ENCODE peak calls at places on chromosomes 11 and 22, in nine cellular contexts. One of them, this sample, is unnamed.

GRCh38 chr11:125980421-125980820 is 34.6 kb downstream of the VSIG10L2 start:
- DNase-seq in AG09309: no peak
- DNase-seq in AG04449: no peak
- DNase-seq in GM13977: no peak
- DNase-seq in spleen: no peak
- DNase-seq in pancreas: no peak
- DNase-seq in body of pancreas: no peak
- DNase-seq in HFFc6: no peak
- DNase-seq in AG04450: no peak
- DNase-seq in this sample: no peak

GRCh38 chr11:2462986-2463765 is 18.4 kb downstream of the KCNQ1 start:
- DNase-seq in AG09309: no peak
- DNase-seq in HFFc6: no peak
- DNase-seq in body of pancreas: peak; percentile 97
- DNase-seq in AG04450: no peak
- DNase-seq in GM13977: no peak
- DNase-seq in spleen: peak; percentile 90
- DNase-seq in pancreas: peak; percentile 94
- DNase-seq in AG04449: no peak
- DNase-seq in this sample: no peak

GRCh38 chr11:83159901-83160865 is 3.3 kb downstream of the PCF11 start:
- DNase-seq in pancreas: no peak
- DNase-seq in GM13977: no peak
- DNase-seq in body of pancreas: peak; percentile 56
- DNase-seq in HFFc6: peak; percentile 22
- DNase-seq in AG04450: no peak
- DNase-seq in AG04449: no peak
- DNase-seq in spleen: peak; percentile 17
- DNase-seq in AG09309: no peak
- DNase-seq in this sample: peak; percentile 38

GRCh38 chr22:50599816-50600454 is 658 bp upstream of the MAPK8IP2 start:
- DNase-seq in AG04450: no peak
- DNase-seq in HFFc6: no peak
- DNase-seq in GM13977: peak; percentile 89
- DNase-seq in AG09309: no peak
- DNase-seq in AG04449: no peak
- DNase-seq in body of pancreas: peak; percentile 66
- DNase-seq in spleen: peak; percentile 85
- DNase-seq in pancreas: peak; percentile 86
- DNase-seq in this sample: peak; percentile 24

GRCh38 chr22:50084570-50084969 is 656 bp downstream of the MLC1 start:
- DNase-seq in spleen: peak; percentile 77
- DNase-seq in GM13977: no peak
- DNase-seq in AG04449: no peak
- DNase-seq in AG09309: no peak
- DNase-seq in pancreas: no peak
- DNase-seq in AG04450: no peak
- DNase-seq in body of pancreas: no peak
- DNase-seq in HFFc6: no peak
- DNase-seq in this sample: no peak

GRCh38 chr11:116823031-116823843 is at the start of gene APOA4:
- DNase-seq in GM13977: no peak
- DNase-seq in AG04450: no peak
- DNase-seq in AG04449: no peak
- DNase-seq in body of pancreas: no peak
- DNase-seq in pancreas: no peak
- DNase-seq in spleen: no peak
- DNase-seq in HFFc6: no peak
- DNase-seq in AG09309: no peak
- DNase-seq in this sample: no peak

GRCh38 chr22:26849575-26849974 is 192.2 kb downstream of the MIAT start:
- DNase-seq in AG04449: no peak
- DNase-seq in HFFc6: no peak
- DNase-seq in AG09309: no peak
- DNase-seq in body of pancreas: no peak
- DNase-seq in GM13977: no peak
- DNase-seq in AG04450: no peak
- DNase-seq in pancreas: no peak
- DNase-seq in spleen: no peak
- DNase-seq in this sample: no peak

GRCh38 chr11:128848815-128849455 is 18.2 kb downstream of the KCNJ1 start:
- DNase-seq in HFFc6: no peak
- DNase-seq in AG04449: no peak
- DNase-seq in GM13977: peak; percentile 70
- DNase-seq in spleen: peak; percentile 93
- DNase-seq in pancreas: peak; percentile 85
- DNase-seq in AG09309: no peak
- DNase-seq in body of pancreas: peak; percentile 75
- DNase-seq in AG04450: no peak
- DNase-seq in this sample: peak; percentile 71

GRCh38 chr11:61294717-61295595 is at the start of gene VWCE:
- DNase-seq in GM13977: peak; percentile 96
- DNase-seq in spleen: peak; percentile 92
- DNase-seq in AG04449: no peak
- DNase-seq in HFFc6: peak; percentile 25
- DNase-seq in body of pancreas: peak; percentile 67
- DNase-seq in AG04450: no peak
- DNase-seq in pancreas: peak; percentile 83
- DNase-seq in AG09309: no peak
- DNase-seq in this sample: peak; percentile 90

GRCh38 chr11:85809881-85810280 is 1.1 kb downstream of the SYTL2 start:
- DNase-seq in spleen: no peak
- DNase-seq in GM13977: no peak
- DNase-seq in AG09309: no peak
- DNase-seq in AG04449: no peak
- DNase-seq in body of pancreas: no peak
- DNase-seq in HFFc6: peak; percentile 29
- DNase-seq in pancreas: no peak
- DNase-seq in AG04450: no peak
- DNase-seq in this sample: no peak

GRCh38 chr11:128796275-128796674 is 70.8 kb downstream of the KCNJ1 start:
- DNase-seq in GM13977: peak; percentile 80
- DNase-seq in pancreas: no peak
- DNase-seq in spleen: no peak
- DNase-seq in HFFc6: peak; percentile 70
- DNase-seq in AG09309: no peak
- DNase-seq in body of pancreas: no peak
- DNase-seq in AG04450: no peak
- DNase-seq in AG04449: peak; percentile 54
- DNase-seq in this sample: peak; percentile 80

GRCh38 chr11:121936375-121936774 is 179.6 kb downstream of the BLID start:
- DNase-seq in AG09309: no peak
- DNase-seq in pancreas: no peak
- DNase-seq in AG04450: no peak
- DNase-seq in GM13977: no peak
- DNase-seq in AG04449: no peak
- DNase-seq in spleen: no peak
- DNase-seq in body of pancreas: no peak
- DNase-seq in HFFc6: peak; percentile 3
- DNase-seq in this sample: no peak

GRCh38 chr11:30381879-30382278 is 59.0 kb downstream of the ARL14EP start:
- DNase-seq in AG04449: no peak
- DNase-seq in AG04450: no peak
- DNase-seq in pancreas: no peak
- DNase-seq in GM13977: no peak
- DNase-seq in AG09309: no peak
- DNase-seq in spleen: no peak
- DNase-seq in HFFc6: no peak
- DNase-seq in body of pancreas: no peak
- DNase-seq in this sample: no peak

GRCh38 chr11:44598831-44599230 is 33.4 kb downstream of the CD82 start:
- DNase-seq in pancreas: no peak
- DNase-seq in AG09309: no peak
- DNase-seq in AG04450: no peak
- DNase-seq in spleen: no peak
- DNase-seq in AG04449: no peak
- DNase-seq in GM13977: no peak
- DNase-seq in HFFc6: no peak
- DNase-seq in body of pancreas: no peak
- DNase-seq in this sample: no peak

GRCh38 chr22:22533863-22534262 is 13.8 kb upstream of the ZNF280A start:
- DNase-seq in HFFc6: no peak
- DNase-seq in pancreas: no peak
- DNase-seq in GM13977: no peak
- DNase-seq in body of pancreas: no peak
- DNase-seq in AG04449: no peak
- DNase-seq in AG09309: no peak
- DNase-seq in spleen: no peak
- DNase-seq in AG04450: no peak
- DNase-seq in this sample: no peak

GRCh38 chr11:10930961-10931760 is 73.3 kb upstream of the ZBED5 start:
- DNase-seq in HFFc6: peak; percentile 44
- DNase-seq in AG09309: no peak
- DNase-seq in body of pancreas: peak; percentile 67
- DNase-seq in spleen: peak; percentile 85
- DNase-seq in GM13977: peak; percentile 56
- DNase-seq in AG04450: peak; percentile 49
- DNase-seq in AG04449: no peak
- DNase-seq in pancreas: peak; percentile 80
- DNase-seq in this sample: no peak

GRCh38 chr11:10932976-10933375 is 75.1 kb upstream of the ZBED5 start:
- DNase-seq in HFFc6: no peak
- DNase-seq in pancreas: no peak
- DNase-seq in body of pancreas: no peak
- DNase-seq in spleen: no peak
- DNase-seq in AG09309: no peak
- DNase-seq in AG04450: no peak
- DNase-seq in AG04449: no peak
- DNase-seq in GM13977: no peak
- DNase-seq in this sample: no peak

GRCh38 chr11:10931761-10932700 is 74.2 kb upstream of the ZBED5 start:
- DNase-seq in body of pancreas: no peak
- DNase-seq in pancreas: peak; percentile 59
- DNase-seq in HFFc6: no peak
- DNase-seq in AG04449: no peak
- DNase-seq in AG04450: no peak
- DNase-seq in GM13977: peak; percentile 41
- DNase-seq in spleen: no peak
- DNase-seq in AG09309: no peak
- DNase-seq in this sample: no peak

GRCh38 chr11:10927533-10927932 is 69.7 kb upstream of the ZBED5 start:
- DNase-seq in pancreas: no peak
- DNase-seq in spleen: no peak
- DNase-seq in GM13977: no peak
- DNase-seq in HFFc6: no peak
- DNase-seq in AG04450: no peak
- DNase-seq in AG09309: no peak
- DNase-seq in AG04449: no peak
- DNase-seq in body of pancreas: no peak
- DNase-seq in this sample: no peak

DNA sequence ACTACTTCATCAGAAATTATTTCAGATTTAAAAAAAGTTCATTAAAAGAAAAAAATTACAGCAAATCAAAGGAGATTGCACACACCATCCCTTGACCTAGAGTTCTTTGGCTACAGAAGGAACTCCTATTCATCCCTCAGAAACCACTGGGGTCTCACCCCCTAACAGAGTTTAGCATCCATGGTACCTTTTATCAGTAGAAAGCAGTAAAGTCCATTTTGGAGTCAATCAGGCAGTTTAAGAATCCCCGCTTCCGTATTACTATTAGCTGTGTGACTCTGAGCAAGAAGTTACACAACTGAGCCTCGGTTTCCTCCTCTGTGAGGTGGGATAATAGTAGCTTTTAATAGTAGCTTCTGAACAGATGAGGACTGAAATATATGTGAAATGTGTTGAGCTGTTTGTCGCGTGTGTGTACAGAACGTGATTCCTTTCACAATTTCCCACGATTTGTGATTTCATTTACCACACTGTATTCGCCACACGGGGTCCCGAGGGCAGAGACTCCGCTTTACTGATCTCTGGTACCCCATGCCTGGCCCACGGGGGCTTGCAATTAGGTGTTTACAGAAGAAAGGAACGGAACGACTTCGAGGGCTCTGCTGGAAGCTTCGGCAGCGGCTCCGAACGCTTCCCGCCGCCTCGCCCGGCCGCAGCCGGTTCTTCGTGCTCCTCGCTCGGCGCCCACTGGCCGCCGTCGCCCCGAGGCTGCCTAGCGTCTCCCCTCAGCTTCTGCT is 72.5 kb upstream of the ZBED5 start:
- DNase-seq in AG04449: no peak
- DNase-seq in spleen: no peak
- DNase-seq in GM13977: peak; percentile 36
- DNase-seq in body of pancreas: peak; percentile 22
- DNase-seq in AG04450: no peak
- DNase-seq in HFFc6: no peak
- DNase-seq in pancreas: no peak
- DNase-seq in AG09309: no peak
- DNase-seq in this sample: no peak
- TF ChIP-seq CTCF in AG04449: no peak
- TF ChIP-seq CTCF in spleen: no peak
- TF ChIP-seq CTCF in GM13977: no peak
- TF ChIP-seq CTCF in body of pancreas: no peak
- TF ChIP-seq CTCF in AG04450: peak; percentile 17
- TF ChIP-seq CTCF in HFFc6: peak; percentile 33
- TF ChIP-seq CTCF in pancreas: no peak
- TF ChIP-seq CTCF in AG09309: no peak
- TF ChIP-seq CTCF in this sample: no peak

DNA sequence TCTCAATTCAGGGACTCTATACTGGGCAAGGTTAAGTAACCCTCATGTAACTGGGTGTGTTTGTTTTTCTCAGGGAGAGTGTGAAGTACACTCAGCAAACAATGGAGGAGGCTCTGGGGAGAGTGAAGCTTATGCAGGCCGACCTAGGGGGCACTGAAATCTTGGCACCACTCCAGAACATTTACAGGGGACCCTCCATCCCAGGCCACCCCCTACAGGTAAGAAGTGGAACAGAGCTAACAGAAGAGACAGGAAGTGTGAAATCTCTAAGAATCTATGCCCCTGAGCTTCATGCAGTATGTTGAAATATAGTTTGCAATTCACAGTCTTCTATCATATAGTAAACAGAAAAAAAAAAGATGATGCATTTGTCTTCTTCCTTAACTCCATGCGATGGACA is 8.3 kb downstream of the VWA5A start:
- DNase-seq in spleen: no peak
- DNase-seq in AG09309: no peak
- DNase-seq in body of pancreas: no peak
- DNase-seq in AG04450: no peak
- DNase-seq in AG04449: no peak
- DNase-seq in pancreas: no peak
- DNase-seq in GM13977: no peak
- DNase-seq in HFFc6: no peak
- DNase-seq in this sample: peak; percentile 12
- TF ChIP-seq CTCF in spleen: no peak
- TF ChIP-seq CTCF in AG09309: no peak
- TF ChIP-seq CTCF in body of pancreas: no peak
- TF ChIP-seq CTCF in AG04450: no peak
- TF ChIP-seq CTCF in AG04449: no peak
- TF ChIP-seq CTCF in pancreas: no peak
- TF ChIP-seq CTCF in GM13977: no peak
- TF ChIP-seq CTCF in HFFc6: no peak
- TF ChIP-seq CTCF in this sample: peak; percentile 6

GRCh38 chr11:68825603-68826002 is 16.1 kb downstream of the CPT1A start:
- DNase-seq in AG04450: no peak
- DNase-seq in pancreas: peak; percentile 71
- DNase-seq in AG04449: no peak
- DNase-seq in AG09309: no peak
- DNase-seq in HFFc6: no peak
- DNase-seq in GM13977: no peak
- DNase-seq in body of pancreas: peak; percentile 70
- DNase-seq in spleen: peak; percentile 84
- DNase-seq in this sample: no peak
- TF ChIP-seq CTCF in AG04450: no peak
- TF ChIP-seq CTCF in pancreas: no peak
- TF ChIP-seq CTCF in AG04449: no peak
- TF ChIP-seq CTCF in AG09309: peak; percentile 8
- TF ChIP-seq CTCF in HFFc6: no peak
- TF ChIP-seq CTCF in GM13977: peak; percentile 39
- TF ChIP-seq CTCF in body of pancreas: peak; percentile 58
- TF ChIP-seq CTCF in spleen: peak; percentile 17
- TF ChIP-seq CTCF in this sample: no peak

GRCh38 chr11:119983240-119983732 is 154.6 kb downstream of the TRIM29 start:
- DNase-seq in body of pancreas: no peak
- DNase-seq in HFFc6: no peak
- DNase-seq in spleen: no peak
- DNase-seq in AG04450: no peak
- DNase-seq in GM13977: no peak
- DNase-seq in pancreas: no peak
- DNase-seq in AG09309: no peak
- DNase-seq in AG04449: no peak
- DNase-seq in this sample: no peak
- TF ChIP-seq CTCF in body of pancreas: no peak
- TF ChIP-seq CTCF in HFFc6: no peak
- TF ChIP-seq CTCF in spleen: no peak
- TF ChIP-seq CTCF in AG04450: no peak
- TF ChIP-seq CTCF in GM13977: no peak
- TF ChIP-seq CTCF in pancreas: no peak
- TF ChIP-seq CTCF in AG09309: no peak
- TF ChIP-seq CTCF in AG04449: no peak
- TF ChIP-seq CTCF in this sample: peak; percentile 2

This sample was measured in GM12865.